ENCODE peak calls at places on chromosomes 2 and 18, in six cellular contexts. H is AG20443; F is activated CD4-positive, alpha-beta T cell treated with anti-CD3 and anti-CD28 coated beads, Interleukin-2, amount 50 U/mL, for 4 hours; P is progenitor cell of endocrine pancreas; C is dermis blood vessel endothelial cell; O is stimulated activated naive CD4-positive, alpha-beta T cell. W is an unnamed sample.

GRCh38 chr2:20625920-20626697 is 24.8 kb downstream of the HS1BP3 start:
- DNase-seq in H (no peak), F (no peak), P (no peak), C (no peak), O (no peak), W (no peak)

GRCh38 chr2:134540954-134541353 is 177.8 kb downstream of the TMEM163 start:
- DNase-seq in H (no peak), F (no peak), P (no peak), C (no peak), O (no peak), W (no peak)

GRCh38 chr2:242075163-242075562 is 205.6 kb downstream of the RTP5 start:
- DNase-seq in H (peak), F (no peak), P (no peak), C (no peak), O (no peak), W (no peak)

GRCh38 chr2:99156901-99157300 is 2.1 kb downstream of the LIPT1 start:
- DNase-seq in H (no peak), F (no peak), P (no peak), C (no peak), O (no peak), W (no peak)

GRCh38 chr18:72727038-72727690 is 140.6 kb downstream of the NETO1 start:
- DNase-seq in H (no peak), F (no peak), P (no peak), C (no peak), O (no peak), W (no peak)

GRCh38 chr2:25822190-25823117 is 55.8 kb downstream of the ASXL2 start:
- DNase-seq in H (no peak), F (peak), P (peak), C (peak), O (peak), W (no peak)

GRCh38 chr2:31831585-31831984 is 179.2 kb downstream of the MEMO1 start:
- DNase-seq in H (no peak), F (no peak), P (no peak), C (no peak), O (no peak), W (no peak)

GRCh38 chr2:232537499-232537898 is 2.0 kb upstream of the CHRNG start:
- DNase-seq in H (no peak), F (no peak), P (no peak), C (no peak), O (no peak), W (no peak)

GRCh38 chr18:55243852-55244251 is 284.6 kb upstream of the CCDC68 start:
- DNase-seq in H (peak), F (no peak), P (no peak), C (peak), O (no peak), W (no peak)

GRCh38 chr2:226891780-226892590 is 56.1 kb downstream of the RHBDD1 start:
- DNase-seq in H (peak), F (no peak), P (no peak), C (no peak), O (no peak), W (no peak)

GRCh38 chr2:23489471-23490400 is 104.8 kb downstream of the KLHL29 start:
- DNase-seq in H (no peak), F (no peak), P (no peak), C (no peak), O (no peak), W (no peak)

GRCh38 chr2:240820607-240821428 is 799 bp upstream of the KIF1A start:
- DNase-seq in H (peak), F (no peak), P (peak), C (peak), O (no peak), W (no peak)

GRCh38 chr2:162126145-162126926 is 25.7 kb downstream of the GCG start:
- DNase-seq in H (no peak), F (no peak), P (no peak), C (peak), O (no peak), W (no peak)

GRCh38 chr2:62042944-62043343 is 137.5 kb downstream of the COMMD1 start:
- DNase-seq in H (no peak), F (no peak), P (no peak), C (no peak), O (no peak), W (no peak)

GRCh38 chr2:1448009-1448408 is 34.7 kb downstream of the TPO start:
- DNase-seq in H (no peak), F (no peak), P (no peak), C (no peak), O (no peak), W (no peak)

GRCh38 chr2:240458900-240459391 is 23.5 kb downstream of the GPC1 start:
- DNase-seq in H (no peak), F (no peak), P (no peak), C (no peak), O (no peak), W (no peak)

GRCh38 chr2:95390272-95390880 is 12.1 kb upstream of the FAHD2A start:
- DNase-seq in H (no peak), F (no peak), P (no peak), C (no peak), O (no peak), W (no peak)

GRCh38 chr2:11481789-11482472 is 16.0 kb upstream of the E2F6 start:
- DNase-seq in H (no peak), F (no peak), P (peak), C (no peak), O (no peak), W (no peak)

GRCh38 chr2:172639823-172640222 is 83.9 kb downstream of the PDK1 start:
- DNase-seq in H (peak), F (no peak), P (no peak), C (peak), O (no peak), W (no peak)